ENCODE peak calls at places on chromosomes 3 and 15, in four cellular contexts. One of them, this sample, is unnamed.

GRCh38 chr3:119294889-119295769 is 946 bp downstream of the ARHGAP31 start:
- DNase-seq in B cell: peak
- DNase-seq in T-cell: peak
- DNase-seq in HuH-7.5: peak
- DNase-seq in this sample: peak

GRCh38 chr15:60110909-60111308 is 106.8 kb downstream of the FOXB1 start:
- DNase-seq in HuH-7.5: no peak
- DNase-seq in B cell: no peak
- DNase-seq in T-cell: no peak
- DNase-seq in this sample: no peak

GRCh38 chr3:101381809-101382208 is 61.4 kb upstream of the IMPG2 start:
- DNase-seq in T-cell: no peak
- DNase-seq in B cell: no peak
- DNase-seq in HuH-7.5: peak
- DNase-seq in this sample: no peak

GRCh38 chr3:72174043-72174442 is 389.1 kb upstream of the PROK2 start:
- DNase-seq in HuH-7.5: no peak
- DNase-seq in T-cell: no peak
- DNase-seq in B cell: no peak
- DNase-seq in this sample: no peak

GRCh38 chr3:50811893-50812292 is 137.2 kb downstream of the DOCK3 start:
- DNase-seq in B cell: no peak
- DNase-seq in T-cell: no peak
- DNase-seq in HuH-7.5: no peak
- DNase-seq in this sample: no peak

GRCh38 chr3:194136519-194137313 is 768 bp downstream of the HES1 start:
- DNase-seq in HuH-7.5: no peak
- DNase-seq in B cell: peak
- DNase-seq in T-cell: peak
- DNase-seq in this sample: peak

GRCh38 chr3:107881517-107881916 is 209.3 kb downstream of the CD47 start:
- DNase-seq in HuH-7.5: no peak
- DNase-seq in T-cell: no peak
- DNase-seq in B cell: no peak
- DNase-seq in this sample: no peak

GRCh38 chr3:183698318-183698731 is 728 bp downstream of the YEATS2 start:
- DNase-seq in B cell: no peak
- DNase-seq in T-cell: peak
- DNase-seq in HuH-7.5: peak
- DNase-seq in this sample: no peak

GRCh38 chr3:136942796-136943195 is 15.0 kb upstream of the IL20RB start:
- DNase-seq in B cell: no peak
- DNase-seq in HuH-7.5: no peak
- DNase-seq in T-cell: no peak
- DNase-seq in this sample: no peak

GRCh38 chr3:56783644-56784451 is 17.9 kb downstream of the ARHGEF3 start:
- DNase-seq in T-cell: peak
- DNase-seq in B cell: peak
- DNase-seq in HuH-7.5: no peak
- DNase-seq in this sample: peak